ENCODE peak calls at places on chromosomes 11 and 22, in seven cellular contexts. N, R, A, O, Q, E and T are unnamed samples.

GRCh38 chr11:124804884-124805283 is 4.7 kb upstream of the MSANTD2 start:
- DNase-seq in O (no peak), Q (no peak), A (no peak), E (no peak), R (no peak), N (no peak), T (no peak)

GRCh38 chr22:37951305-37951704 is 2.1 kb downstream of the C22orf23 start:
- DNase-seq in N (no peak), A (peak; percentile 30), Q (no peak), E (no peak), R (no peak), O (no peak), T (no peak)

GRCh38 chr22:37244114-37244921 is at the start of gene RAC2:
- DNase-seq in R (peak; percentile 80), O (peak; percentile 94), Q (peak; percentile 82), N (peak; percentile 91), A (peak; percentile 76), E (peak; percentile 81), T (no peak)

GRCh38 chr11:76194872-76195668 is 11.2 kb downstream of the WNT11 start:
- DNase-seq in E (no peak), A (peak; percentile 10), R (no peak), N (no peak), Q (no peak), O (peak; percentile 43), T (no peak)

GRCh38 chr11:765025-765801 is 12.1 kb downstream of the GATD1 start:
- DNase-seq in E (peak; percentile 41), O (peak; percentile 86), A (peak; percentile 59), R (peak; percentile 83), Q (no peak), N (peak; percentile 73), T (no peak)

GRCh38 chr11:16528639-16529038 is 172.3 kb upstream of the SOX6 start:
- DNase-seq in A (no peak), O (no peak), N (no peak), Q (no peak), R (no peak), E (no peak), T (no peak)

GRCh38 chr11:64787526-64788320 is 9.4 kb upstream of the SF1 start:
- DNase-seq in O (peak; percentile 97), N (peak; percentile 85), E (no peak), A (peak; percentile 66), R (peak; percentile 72), Q (peak; percentile 72), T (peak; percentile 50)

GRCh38 chr11:3221408-3222002 is 2.9 kb upstream of the MRGPRG start:
- DNase-seq in R (no peak), Q (no peak), A (no peak), E (no peak), O (peak; percentile 87), N (no peak), T (no peak)

GRCh38 chr11:58525037-58525614 is 17.2 kb upstream of the OR5B21 start:
- DNase-seq in R (no peak), A (no peak), E (no peak), Q (no peak), O (no peak), N (no peak), T (no peak)

GRCh38 chr11:123531325-123531724 is 101.3 kb downstream of the GRAMD1B start:
- DNase-seq in A (no peak), O (no peak), N (no peak), R (no peak), E (no peak), Q (no peak), T (no peak)

GRCh38 chr11:60711316-60711715 is 11.9 kb downstream of the MS4A8 start:
- DNase-seq in Q (no peak), A (no peak), N (no peak), O (no peak), R (no peak), E (no peak), T (no peak)

GRCh38 chr11:60706931-60707330 is 7.5 kb downstream of the MS4A8 start:
- DNase-seq in Q (no peak), E (no peak), A (no peak), N (no peak), O (no peak), R (no peak), T (no peak)

GRCh38 chr11:60705895-60706294 is 6.5 kb downstream of the MS4A8 start:
- DNase-seq in N (no peak), A (no peak), R (no peak), Q (no peak), O (no peak), E (no peak), T (no peak)

GRCh38 chr11:60710482-60710881 is 11.1 kb downstream of the MS4A8 start:
- DNase-seq in R (no peak), Q (no peak), E (no peak), O (peak; percentile 65), N (no peak), A (no peak), T (no peak)
- TF ChIP-seq CTCF in R (no peak), Q (no peak), E (no peak), O (peak; percentile 15), N (no peak), A (peak; percentile 11), T (no peak)

GRCh38 chr11:15453211-15453715 is 338.5 kb downstream of the INSC start:
- DNase-seq in N (no peak), A (no peak), E (no peak), O (no peak), R (no peak), Q (no peak), T (no peak)
- H3K4me3 ChIP-seq in N (no peak overlapping the region), A (no peak overlapping the region), E (no peak overlapping the region), O (no peak overlapping the region), R (no peak overlapping the region), Q (no peak overlapping the region), T (no peak overlapping the region)

GRCh38 chr11:94762208-94762607 is 5.9 kb upstream of the AMOTL1 start:
- DNase-seq in O (no peak), A (no peak), N (no peak), E (no peak), Q (no peak), R (no peak), T (no peak)
- TF ChIP-seq CTCF in O (peak; percentile 41), A (peak; percentile 35), N (no peak), E (peak; percentile 24), Q (peak; percentile 24), R (peak; percentile 40), T (peak; percentile 18)

GRCh38 chr22:18093661-18094060 is 15.9 kb downstream of the PEX26 start:
- DNase-seq in N (no peak), A (no peak), Q (no peak), O (no peak), R (no peak), E (no peak), T (no peak)

GRCh38 chr22:18088825-18089568 is 11.2 kb downstream of the PEX26 start:
- DNase-seq in Q (no peak), R (peak; percentile 66), E (no peak), A (no peak), N (peak; percentile 66), O (no peak), T (no peak)

GRCh38 chr22:18091478-18091877 is 13.7 kb downstream of the PEX26 start:
- DNase-seq in E (no peak), N (no peak), Q (no peak), R (no peak), O (no peak), A (peak; percentile 47), T (no peak)

GRCh38 chr22:18090286-18090685 is 12.5 kb downstream of the PEX26 start:
- DNase-seq in Q (no peak), N (no peak), O (no peak), A (no peak), E (no peak), R (no peak), T (no peak)

DNA sequence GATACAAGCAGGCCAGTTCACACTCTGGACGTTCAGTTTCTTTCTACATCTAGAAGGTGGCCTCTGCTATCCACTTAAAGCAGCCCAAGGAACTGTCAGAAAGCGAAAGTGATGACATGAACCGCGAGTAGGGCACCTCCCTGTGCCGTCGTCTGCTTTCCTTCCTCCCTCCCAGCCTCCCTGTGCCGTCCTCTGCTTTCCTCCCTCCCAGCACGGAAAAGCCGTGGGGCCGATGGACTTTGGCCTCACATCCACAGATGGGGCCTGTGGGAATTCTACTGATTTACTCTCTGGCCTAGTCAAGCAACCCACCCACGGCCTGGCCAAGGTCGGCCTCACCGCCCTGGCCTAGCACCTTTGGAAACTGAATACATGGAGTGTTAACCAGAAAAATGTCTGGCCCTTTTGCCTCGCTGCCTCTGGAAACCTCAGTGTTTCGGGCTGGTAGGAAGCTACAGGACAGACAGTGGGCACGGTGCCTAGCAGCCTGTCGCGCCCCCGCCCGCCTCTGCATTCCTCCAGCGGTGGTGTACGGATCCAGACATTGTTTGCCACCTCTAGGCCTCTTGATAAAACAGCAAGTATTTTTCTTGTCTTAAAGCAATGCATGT is 14.2 kb downstream of the PEX26 start:
- DNase-seq in N (peak; percentile 90), Q (peak; percentile 38), A (peak; percentile 85), O (peak; percentile 92), R (peak; percentile 82), E (no peak), T (peak; percentile 62)
- H3K4me3 ChIP-seq in N (no peak overlapping the region), Q (no peak overlapping the region), A (peak overlapping the region; percentile 25), O (peak overlapping the region; percentile 61), R (peak overlapping the region; percentile 56), E (no peak overlapping the region), T (peak overlapping the region; percentile 26)

DNA sequence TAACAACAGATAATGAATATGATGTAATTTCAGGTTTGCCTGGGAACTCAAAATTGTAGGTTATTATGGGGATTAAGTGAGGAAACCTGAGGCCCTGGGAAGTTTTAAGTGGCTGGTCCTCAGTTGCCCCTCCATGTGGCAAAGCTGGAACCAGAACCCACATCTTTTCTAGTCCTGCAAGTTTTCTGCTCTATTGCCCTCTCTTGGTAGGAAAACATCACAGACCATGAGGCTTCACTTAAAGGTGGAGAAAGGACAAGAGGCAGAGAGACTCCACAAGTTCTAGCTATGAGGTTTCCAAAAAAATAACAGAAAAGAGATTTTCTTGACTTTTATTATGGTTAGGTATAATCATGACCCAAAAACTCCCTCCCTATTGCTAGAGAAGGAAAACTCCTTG is 115.5 kb upstream of the DDI1 start:
- DNase-seq in Q (no peak), O (no peak), R (no peak), A (no peak), E (no peak), N (no peak), T (no peak)
- TF ChIP-seq CTCF in Q (no peak), O (no peak), R (no peak), A (no peak), E (no peak), N (no peak), T (no peak)